ENCODE peak calls at places on chromosomes 6 and 20, in seven cellular contexts. O is GM19239, E is erythroblast, Y is NAMALWA, G is ascending aorta, X is endothelial cell, I is choroid plexus epithelial cell. P is an unnamed sample.

GRCh38 chr6:163688971-163689370 is 274.5 kb downstream of the QKI start:
- DNase-seq in O (no peak), E (no peak), Y (no peak), G (no peak), X (no peak), I (no peak), P (no peak)

GRCh38 chr20:49345538-49345937 is 67.7 kb upstream of the ZNFX1 start:
- DNase-seq in O (no peak), E (no peak), Y (no peak), G (peak), X (no peak), I (peak), P (no peak)

GRCh38 chr20:34315236-34315635 is 12.1 kb upstream of the AHCY start:
- DNase-seq in O (no peak), E (no peak), Y (no peak), G (no peak), X (no peak), I (no peak), P (no peak)

GRCh38 chr6:163651910-163652309 is 237.4 kb downstream of the QKI start:
- DNase-seq in O (no peak), E (no peak), Y (no peak), G (peak), X (no peak), I (peak), P (no peak)

GRCh38 chr20:2206957-2207769 is 88.6 kb upstream of the TGM3 start:
- DNase-seq in O (peak), E (peak), Y (peak), G (peak), X (peak), I (peak), P (peak)

GRCh38 chr6:82298012-82298411 is 50.5 kb upstream of the IBTK start:
- DNase-seq in O (no peak), E (no peak), Y (no peak), G (no peak), X (no peak), I (peak), P (no peak)

GRCh38 chr6:161370882-161371281 is 97.0 kb upstream of the AGPAT4 start:
- DNase-seq in O (peak), E (peak), Y (peak), G (no peak), X (peak), I (peak), P (peak)

GRCh38 chr6:3425574-3425973 is 31.3 kb downstream of the SLC22A23 start:
- DNase-seq in O (no peak), E (no peak), Y (no peak), G (no peak), X (no peak), I (no peak), P (no peak)

GRCh38 chr6:65505736-65506135 is 201.3 kb downstream of the EYS start:
- DNase-seq in O (no peak), E (no peak), Y (no peak), G (no peak), X (no peak), I (no peak), P (no peak)